ENCODE peak calls at places on chromosomes 3 and 15, in four cellular contexts. H, R, G and A are unnamed samples.

GRCh38 chr15:77540346-77541060 is 92.2 kb downstream of the LINGO1 start:
- DNase-seq in R (no peak), G (no peak), H (no peak), A (no peak)

GRCh38 chr3:14397531-14397930 is 4.9 kb upstream of the SLC6A6 start:
- DNase-seq in G (no peak), R (no peak), H (no peak), A (no peak)

GRCh38 chr15:75712668-75713337 is at the start of gene CSPG4:
- DNase-seq in R (no peak), H (no peak), G (peak; percentile 49), A (no peak)

GRCh38 chr15:58864602-58865419 is 68.7 kb downstream of the SLTM start:
- DNase-seq in H (no peak), R (peak; percentile 95), G (no peak), A (no peak)

GRCh38 chr15:51499379-51499976 is 123.1 kb downstream of the DMXL2 start:
- DNase-seq in R (peak; percentile 43), H (peak; percentile 50), G (peak; percentile 45), A (peak; percentile 41)

GRCh38 chr15:64000183-64000710 is 46.0 kb downstream of the DAPK2 start:
- DNase-seq in R (peak; percentile 23), G (no peak), H (no peak), A (no peak)

GRCh38 chr3:4687167-4687566 is 194.0 kb downstream of the ITPR1 start:
- DNase-seq in G (peak; percentile 50), R (peak; percentile 25), H (no peak), A (no peak)

GRCh38 chr15:59349715-59350420 is 22.8 kb downstream of the MYO1E start:
- DNase-seq in H (peak; percentile 83), G (peak; percentile 12), R (peak; percentile 28), A (peak; percentile 82)

GRCh38 chr3:38019658-38020341 is 9.6 kb downstream of the PLCD1 start:
- DNase-seq in R (no peak), G (peak; percentile 94), H (no peak), A (no peak)

GRCh38 chr3:21216598-21216997 is 534.4 kb downstream of the ZNF385D start:
- DNase-seq in G (peak; percentile 12), R (no peak), H (no peak), A (no peak)

GRCh38 chr3:71984843-71985594 is 200.1 kb upstream of the PROK2 start:
- DNase-seq in R (no peak), H (no peak), G (no peak), A (no peak)

DNA sequence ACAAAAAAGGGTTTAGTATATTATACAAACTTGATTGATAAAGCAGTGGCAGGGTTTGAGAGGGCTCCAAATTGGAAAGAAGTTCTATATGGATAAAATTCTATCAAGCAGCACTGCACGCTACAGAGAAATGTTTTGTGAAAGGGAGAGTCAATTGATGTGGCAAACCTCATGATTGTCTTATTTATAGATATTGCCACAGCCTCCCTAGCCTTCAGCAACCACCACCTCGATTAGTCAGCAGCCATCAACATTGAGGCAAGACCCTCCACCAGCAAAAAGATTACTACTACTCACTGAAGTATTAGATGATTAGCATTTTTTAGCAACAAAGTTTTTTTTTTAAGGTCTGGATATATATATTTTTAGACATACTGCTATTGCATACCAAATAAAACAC is 296.7 kb downstream of the CHST2 start:
- DNase-seq in R (no peak), G (no peak), H (no peak), A (no peak)
- TF ChIP-seq TCF7L2 in R (no peak), G (no peak), H (no peak), A (no peak)

GRCh38 chr3:9945358-9945757 is 6.8 kb downstream of the PRRT3 start:
- DNase-seq in G (no peak), H (no peak), R (no peak), A (no peak)

GRCh38 chr3:9946112-9947024 is 5.8 kb downstream of the PRRT3 start:
- DNase-seq in R (peak; percentile 74), H (peak; percentile 80), G (no peak), A (no peak)

GRCh38 chr3:9949115-9949514 is 3.1 kb downstream of the PRRT3 start:
- DNase-seq in G (no peak), H (no peak), R (no peak), A (no peak)

GRCh38 chr3:9948586-9948985 is 3.6 kb downstream of the PRRT3 start:
- DNase-seq in G (no peak), R (no peak), H (no peak), A (no peak)

GRCh38 chr3:9947025-9947995 is 4.9 kb downstream of the PRRT3 start:
- DNase-seq in R (peak; percentile 76), H (peak; percentile 74), G (no peak), A (no peak)
- TF ChIP-seq TCF7L2 in R (no peak), H (peak; percentile 66), G (no peak), A (no peak)

GRCh38 chr15:28992340-28992864 is 106.6 kb downstream of the APBA2 start:
- DNase-seq in R (no peak), H (no peak), G (no peak), A (no peak)
- TF ChIP-seq TCF7L2 in R (no peak), H (no peak), G (no peak), A (no peak)

DNA sequence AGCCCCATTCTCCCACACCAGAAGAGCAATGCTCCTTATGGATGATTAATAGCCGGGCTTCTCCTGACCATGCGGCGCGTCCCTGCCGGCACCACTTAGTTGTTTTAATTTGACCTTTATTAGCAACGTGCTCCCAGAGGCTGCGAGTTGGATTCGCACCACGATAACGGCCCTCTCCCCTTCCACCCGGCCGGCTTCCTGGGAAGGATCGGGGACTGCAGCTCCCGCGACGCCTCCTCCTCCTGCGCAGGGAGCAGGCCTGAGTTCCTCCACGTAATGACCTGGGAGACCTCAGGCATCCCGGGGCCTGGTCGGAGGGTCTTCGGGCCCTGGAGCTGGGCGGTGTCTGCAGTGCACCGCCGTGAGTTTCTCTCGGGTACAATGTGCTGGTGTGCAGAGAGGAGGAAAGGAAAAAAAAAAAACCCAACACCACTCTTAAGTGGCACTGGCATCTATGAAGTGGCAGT is 243.3 kb upstream of the TOPAZ1 start:
- DNase-seq in R (no peak), G (no peak), H (no peak), A (no peak)
- TF ChIP-seq TCF7L2 in R (no peak), G (no peak), H (no peak), A (no peak)

GRCh38 chr3:133527306-133527705 is 46.2 kb upstream of the CDV3 start:
- DNase-seq in R (no peak), G (no peak), H (no peak), A (no peak)
- TF ChIP-seq TCF7L2 in R (no peak), G (no peak), H (no peak), A (no peak)